ENCODE peak calls at places on chromosome 1, in seven cellular contexts. H is stomach, V is heart right ventricle, U is OCI-LY7, Z is suprapubic skin, R is lower lobe of right lung, W is right atrium auricular region. B is an unnamed sample.

GRCh38 chr1:225449261-225449660 is 21.4 kb upstream of the LBR start:
- DNase-seq in H (peak; percentile 58), Z (no peak), U (no peak), V (no peak), R (no peak), W (no peak), B (no peak)

GRCh38 chr1:30572192-30572591 is 151.2 kb downstream of the MATN1 start:
- DNase-seq in U (no peak), V (no peak), R (no peak), W (no peak), H (no peak), Z (no peak), B (no peak)

GRCh38 chr1:241985787-241986186 is 13.1 kb downstream of the MAP1LC3C start:
- DNase-seq in H (peak; percentile 30), U (peak; percentile 39), V (no peak), Z (no peak), R (no peak), W (no peak), B (no peak)

GRCh38 chr1:5485968-5486665 is 506.1 kb downstream of the NPHP4 start:
- DNase-seq in V (no peak), U (no peak), H (no peak), W (no peak), R (no peak), Z (no peak), B (no peak)

GRCh38 chr1:181318022-181318857 is 165.1 kb upstream of the CACNA1E start:
- DNase-seq in V (no peak), Z (no peak), R (no peak), H (no peak), W (no peak), U (no peak), B (no peak)

GRCh38 chr1:235599536-235599935 is 50.0 kb downstream of the GNG4 start:
- DNase-seq in H (no peak), W (no peak), R (no peak), Z (no peak), U (no peak), V (no peak), B (no peak)

GRCh38 chr1:172905452-172905851 is 145.3 kb downstream of the TNFSF18 start:
- DNase-seq in R (no peak), Z (no peak), V (no peak), U (no peak), H (no peak), W (no peak), B (no peak)

GRCh38 chr1:89523597-89524368 is 846 bp upstream of the LRRC8B start:
- DNase-seq in Z (no peak), R (peak; percentile 72), V (peak; percentile 37), U (peak; percentile 44), H (peak; percentile 50), W (peak; percentile 63), B (no peak)

GRCh38 chr1:90335566-90335965 is 340.7 kb downstream of the ZNF326 start:
- DNase-seq in R (no peak), V (no peak), H (no peak), W (no peak), U (no peak), Z (no peak), B (no peak)

GRCh38 chr1:91725961-91726704 is 159.8 kb downstream of the TGFBR3 start:
- DNase-seq in V (no peak), H (no peak), R (no peak), U (no peak), W (peak; percentile 69), Z (no peak), B (no peak)

GRCh38 chr1:51600529-51600928 is 16.4 kb upstream of the OSBPL9 start:
- DNase-seq in W (no peak), H (no peak), R (no peak), V (no peak), Z (no peak), U (no peak), B (no peak)

GRCh38 chr1:180498594-180498993 is 3.8 kb downstream of the ACBD6 start:
- DNase-seq in R (no peak), W (no peak), Z (no peak), V (no peak), H (no peak), U (no peak), B (no peak)

GRCh38 chr1:216095400-216095799 is 327.8 kb downstream of the USH2A start:
- DNase-seq in V (no peak), Z (no peak), H (no peak), R (no peak), W (no peak), U (no peak), B (no peak)
- H3K9me3 ChIP-seq in V (no peaks in the 10 kb centered on the region), Z (no peaks in the 10 kb centered on the region), H (no peaks in the 10 kb centered on the region), R (no peaks in the 10 kb centered on the region), W (no peaks in the 10 kb centered on the region), U (no peaks in the 10 kb centered on the region), B (no peaks in the 10 kb centered on the region)

GRCh38 chr1:213053455-213053854 is 2.4 kb downstream of the RPS6KC1 start:
- DNase-seq in V (no peak), R (no peak), Z (no peak), U (no peak), H (no peak), W (no peak), B (no peak)

GRCh38 chr1:213050745-213051126 is 305 bp upstream of the RPS6KC1 start:
- DNase-seq in Z (no peak), H (no peak), V (no peak), R (no peak), W (no peak), U (no peak), B (no peak)

GRCh38 chr1:213051127-213051880 is at the start of gene RPS6KC1:
- DNase-seq in H (peak; percentile 88), V (peak; percentile 85), R (peak; percentile 93), W (peak; percentile 71), U (peak; percentile 86), Z (peak; percentile 86), B (peak; percentile 88)

GRCh38 chr1:213054142-213054541 is 3.1 kb downstream of the RPS6KC1 start:
- DNase-seq in R (no peak), H (no peak), W (no peak), V (no peak), U (no peak), Z (no peak), B (no peak)

DNA sequence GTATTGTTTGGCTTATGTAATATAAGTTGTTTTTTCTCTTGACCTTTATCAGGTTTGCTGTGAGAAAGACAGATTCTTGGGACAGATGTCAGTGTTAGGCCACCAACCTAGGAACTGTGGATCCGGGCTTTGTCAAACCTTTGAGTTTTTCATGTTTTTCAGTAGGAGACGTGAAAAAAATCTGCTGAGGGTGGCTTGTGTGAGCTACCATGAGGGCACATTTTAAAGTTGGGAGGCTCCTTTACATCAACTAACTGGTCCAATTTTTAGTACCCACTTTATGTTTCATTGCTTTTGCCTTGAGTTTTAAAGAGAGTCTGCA is 801 bp downstream of the RPS6KC1 start:
- DNase-seq in H (no peak), V (no peak), W (no peak), R (no peak), Z (no peak), U (no peak), B (no peak)
- TF ChIP-seq CTCF in H (no peak), V (no peak), W (no peak), R (no peak), Z (no peak), U (no peak), B (no peak)

GRCh38 chr1:77953907-77954306 is 25.0 kb downstream of the FUBP1 start:
- DNase-seq in R (no peak), U (no peak), H (no peak), Z (no peak), V (no peak), W (no peak), B (no peak)

GRCh38 chr1:77954521-77954920 is 24.4 kb downstream of the FUBP1 start:
- DNase-seq in R (no peak), Z (no peak), W (no peak), U (no peak), V (no peak), H (no peak), B (no peak)

GRCh38 chr1:77951328-77951727 is 27.5 kb downstream of the FUBP1 start:
- DNase-seq in Z (no peak), R (no peak), W (no peak), H (no peak), V (no peak), U (no peak), B (no peak)

GRCh38 chr1:77948841-77949424 is 29.9 kb downstream of the FUBP1 start:
- DNase-seq in H (no peak), R (no peak), Z (no peak), W (no peak), U (peak; percentile 27), V (peak; percentile 33), B (no peak)

GRCh38 chr1:77950873-77951272 is 28.0 kb downstream of the FUBP1 start:
- DNase-seq in V (no peak), W (no peak), H (no peak), U (peak; percentile 27), R (no peak), Z (no peak), B (no peak)
- H3K36me3 ChIP-seq in V (peaks cover 58% of the 10 kb centered on the region), W (peaks cover 50% of the 10 kb centered on the region), H (peaks cover 98% of the 10 kb centered on the region), U (peaks cover 100% of the 10 kb centered on the region), R (peaks cover 100% of the 10 kb centered on the region), Z (peaks cover 87% of the 10 kb centered on the region), B (peaks cover 8% of the 10 kb centered on the region)

GRCh38 chr1:25575191-25575590 is 31.8 kb downstream of the LDLRAP1 start:
- DNase-seq in U (no peak), W (no peak), V (no peak), Z (no peak), H (no peak), R (no peak), B (no peak)
- H3K9me3 ChIP-seq in U (no peaks in the 10 kb centered on the region), W (no peaks in the 10 kb centered on the region), V (no peaks in the 10 kb centered on the region), Z (no peaks in the 10 kb centered on the region), H (no peaks in the 10 kb centered on the region), R (no peaks in the 10 kb centered on the region), B (no peaks in the 10 kb centered on the region)

DNA sequence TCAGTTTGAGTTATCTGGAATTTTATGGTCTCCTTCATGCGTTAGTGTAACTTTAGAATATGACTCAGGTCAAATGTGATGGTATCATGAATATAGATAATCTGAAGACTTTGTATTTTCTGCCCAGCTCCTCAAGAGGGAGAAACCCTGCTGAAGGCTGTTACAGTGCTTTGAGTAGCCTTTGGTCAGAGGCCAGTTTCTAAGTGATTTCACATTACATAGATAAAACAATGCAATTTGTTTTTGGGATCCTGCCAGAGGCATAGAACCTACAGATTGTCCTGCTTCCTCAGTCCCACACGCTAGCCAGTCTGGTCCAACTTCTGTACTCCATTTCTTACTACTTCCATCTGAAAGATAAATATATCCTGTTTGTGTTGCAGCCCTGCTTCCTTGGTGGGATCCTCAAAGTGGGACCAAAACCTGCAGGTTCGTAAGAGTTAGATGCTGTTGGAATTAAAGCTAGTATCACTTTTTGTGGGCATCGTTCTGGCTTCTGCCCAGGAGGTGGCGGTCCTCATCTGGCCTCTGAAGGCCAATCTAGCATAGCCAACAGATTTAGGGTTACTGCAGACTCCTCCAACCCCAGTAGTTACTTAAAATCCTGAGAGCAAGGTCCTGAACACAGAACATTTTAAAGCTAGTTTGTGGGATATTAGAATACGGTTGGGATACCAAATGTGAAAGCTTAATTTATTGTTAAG is 645.8 kb upstream of the USP24 start:
- DNase-seq in W (no peak), Z (no peak), V (no peak), H (no peak), R (no peak), U (no peak), B (no peak)
- TF ChIP-seq CTCF in W (no peak), Z (no peak), V (no peak), H (no peak), R (no peak), U (peak; percentile 22), B (no peak)

GRCh38 chr1:33971018-33971710 is 107.3 kb downstream of the HMGB4 start:
- DNase-seq in Z (no peak), W (no peak), H (no peak), V (no peak), U (no peak), R (no peak), B (no peak)
- H3K36me3 ChIP-seq in Z (no peaks in the 10 kb centered on the region), W (no peaks in the 10 kb centered on the region), H (no peaks in the 10 kb centered on the region), V (no peaks in the 10 kb centered on the region), U (no peaks in the 10 kb centered on the region), R (no peaks in the 10 kb centered on the region), B (no peaks in the 10 kb centered on the region)

GRCh38 chr1:246988316-246988715 is 19.5 kb downstream of the ZNF695 start:
- DNase-seq in Z (no peak), V (no peak), W (no peak), H (no peak), R (no peak), U (no peak), B (no peak)
- H3K9me3 ChIP-seq in Z (peaks cover 60% of the 10 kb centered on the region), V (peaks cover 9% of the 10 kb centered on the region), W (peaks cover 26% of the 10 kb centered on the region), H (peaks cover 94% of the 10 kb centered on the region), R (peaks cover 94% of the 10 kb centered on the region), U (peaks cover 62% of the 10 kb centered on the region), B (peaks cover 95% of the 10 kb centered on the region)

B was measured in mucosa of descending colon.